ENCODE peak calls at places on chromosomes 6 and 20, in five cellular contexts. One of them, this sample, is unnamed.

GRCh38 chr20:32966881-32967781 is 37.1 kb downstream of the SUN5 start:
- DNase-seq in T-helper 1 cell: peak
- DNase-seq in LoVo: no peak
- DNase-seq in activated effector memory CD4-positive, alpha-beta T cell treated with Interleukin-2 at 50 U/mL for 16 hours: peak
- DNase-seq in GM04504: no peak
- DNase-seq in this sample: no peak

GRCh38 chr6:168647271-168647670 is 206.3 kb downstream of the SMOC2 start:
- DNase-seq in T-helper 1 cell: no peak
- DNase-seq in LoVo: no peak
- DNase-seq in activated effector memory CD4-positive, alpha-beta T cell treated with Interleukin-2 at 50 U/mL for 16 hours: no peak
- DNase-seq in GM04504: no peak
- DNase-seq in this sample: no peak

GRCh38 chr6:117956386-117956785 is 49.3 kb downstream of the SLC35F1 start:
- DNase-seq in T-helper 1 cell: no peak
- DNase-seq in LoVo: no peak
- DNase-seq in activated effector memory CD4-positive, alpha-beta T cell treated with Interleukin-2 at 50 U/mL for 16 hours: no peak
- DNase-seq in GM04504: no peak
- DNase-seq in this sample: no peak

GRCh38 chr6:56570434-56571359 is 72.0 kb downstream of the DST start:
- DNase-seq in T-helper 1 cell: no peak
- DNase-seq in LoVo: peak
- DNase-seq in activated effector memory CD4-positive, alpha-beta T cell treated with Interleukin-2 at 50 U/mL for 16 hours: no peak
- DNase-seq in GM04504: no peak
- DNase-seq in this sample: no peak

GRCh38 chr6:100376103-100376502 is 88.6 kb downstream of the SIM1 start:
- DNase-seq in T-helper 1 cell: no peak
- DNase-seq in LoVo: no peak
- DNase-seq in activated effector memory CD4-positive, alpha-beta T cell treated with Interleukin-2 at 50 U/mL for 16 hours: no peak
- DNase-seq in GM04504: no peak
- DNase-seq in this sample: no peak

GRCh38 chr20:64083380-64084208 is 604 bp downstream of the LKAAEAR1 start:
- DNase-seq in T-helper 1 cell: peak
- DNase-seq in LoVo: no peak
- DNase-seq in activated effector memory CD4-positive, alpha-beta T cell treated with Interleukin-2 at 50 U/mL for 16 hours: peak
- DNase-seq in GM04504: no peak
- DNase-seq in this sample: no peak

GRCh38 chr6:156589281-156589680 is 187.9 kb upstream of the ARID1B start:
- DNase-seq in T-helper 1 cell: no peak
- DNase-seq in LoVo: peak
- DNase-seq in activated effector memory CD4-positive, alpha-beta T cell treated with Interleukin-2 at 50 U/mL for 16 hours: no peak
- DNase-seq in GM04504: peak
- DNase-seq in this sample: no peak

GRCh38 chr6:139126255-139126654 is 8.6 kb upstream of the HECA start:
- DNase-seq in T-helper 1 cell: no peak
- DNase-seq in LoVo: no peak
- DNase-seq in activated effector memory CD4-positive, alpha-beta T cell treated with Interleukin-2 at 50 U/mL for 16 hours: no peak
- DNase-seq in GM04504: peak
- DNase-seq in this sample: no peak

GRCh38 chr6:37913210-37913609 is 93.7 kb downstream of the ZFAND3 start:
- DNase-seq in T-helper 1 cell: no peak
- DNase-seq in LoVo: no peak
- DNase-seq in activated effector memory CD4-positive, alpha-beta T cell treated with Interleukin-2 at 50 U/mL for 16 hours: no peak
- DNase-seq in GM04504: no peak
- DNase-seq in this sample: no peak

GRCh38 chr6:37696841-37697735 is 595 bp downstream of the MDGA1 start:
- DNase-seq in T-helper 1 cell: peak
- DNase-seq in LoVo: peak
- DNase-seq in activated effector memory CD4-positive, alpha-beta T cell treated with Interleukin-2 at 50 U/mL for 16 hours: peak
- DNase-seq in GM04504: no peak
- DNase-seq in this sample: no peak

GRCh38 chr20:39897058-39897457 is 792.0 kb downstream of the MAFB start:
- DNase-seq in T-helper 1 cell: no peak
- DNase-seq in LoVo: no peak
- DNase-seq in activated effector memory CD4-positive, alpha-beta T cell treated with Interleukin-2 at 50 U/mL for 16 hours: no peak
- DNase-seq in GM04504: peak
- DNase-seq in this sample: no peak

GRCh38 chr6:142696123-142696522 is 248.9 kb downstream of the HIVEP2 start:
- DNase-seq in T-helper 1 cell: no peak
- DNase-seq in LoVo: no peak
- DNase-seq in activated effector memory CD4-positive, alpha-beta T cell treated with Interleukin-2 at 50 U/mL for 16 hours: no peak
- DNase-seq in GM04504: no peak
- DNase-seq in this sample: no peak

GRCh38 chr20:19830351-19830750 is 72.3 kb downstream of the RIN2 start:
- DNase-seq in T-helper 1 cell: no peak
- DNase-seq in LoVo: no peak
- DNase-seq in activated effector memory CD4-positive, alpha-beta T cell treated with Interleukin-2 at 50 U/mL for 16 hours: no peak
- DNase-seq in GM04504: no peak
- DNase-seq in this sample: no peak

GRCh38 chr6:139879823-139880356 is 505.4 kb upstream of the CITED2 start:
- DNase-seq in T-helper 1 cell: no peak
- DNase-seq in LoVo: no peak
- DNase-seq in activated effector memory CD4-positive, alpha-beta T cell treated with Interleukin-2 at 50 U/mL for 16 hours: no peak
- DNase-seq in GM04504: no peak
- DNase-seq in this sample: no peak

GRCh38 chr6:147603392-147604081 is 95.0 kb downstream of the SAMD5 start:
- DNase-seq in T-helper 1 cell: no peak
- DNase-seq in LoVo: no peak
- DNase-seq in activated effector memory CD4-positive, alpha-beta T cell treated with Interleukin-2 at 50 U/mL for 16 hours: no peak
- DNase-seq in GM04504: no peak
- DNase-seq in this sample: no peak

GRCh38 chr6:699319-699718 is 6.4 kb upstream of the EXOC2 start:
- DNase-seq in T-helper 1 cell: no peak
- DNase-seq in LoVo: no peak
- DNase-seq in activated effector memory CD4-positive, alpha-beta T cell treated with Interleukin-2 at 50 U/mL for 16 hours: no peak
- DNase-seq in GM04504: no peak
- DNase-seq in this sample: no peak

GRCh38 chr6:138772596-138773176 is 883 bp upstream of the CCDC28A start:
- DNase-seq in T-helper 1 cell: no peak
- DNase-seq in LoVo: no peak
- DNase-seq in activated effector memory CD4-positive, alpha-beta T cell treated with Interleukin-2 at 50 U/mL for 16 hours: no peak
- DNase-seq in GM04504: no peak
- DNase-seq in this sample: no peak

GRCh38 chr6:116359835-116360234 is 10.9 kb upstream of the DSE start:
- DNase-seq in T-helper 1 cell: no peak
- DNase-seq in LoVo: no peak
- DNase-seq in activated effector memory CD4-positive, alpha-beta T cell treated with Interleukin-2 at 50 U/mL for 16 hours: no peak
- DNase-seq in GM04504: no peak
- DNase-seq in this sample: no peak

GRCh38 chr20:11496382-11496781 is 421.3 kb upstream of the BTBD3 start:
- DNase-seq in T-helper 1 cell: no peak
- DNase-seq in LoVo: no peak
- DNase-seq in activated effector memory CD4-positive, alpha-beta T cell treated with Interleukin-2 at 50 U/mL for 16 hours: no peak
- DNase-seq in GM04504: no peak
- DNase-seq in this sample: no peak